ENCODE peak calls at places on chromosomes 7 and 10, in four cellular contexts. One of them, this sample, is unnamed.

GRCh38 chr7:100169147-100169850 is 882 bp upstream of the GAL3ST4 start:
- DNase-seq in HepG2: no peak
- DNase-seq in WTC11: no peak
- DNase-seq in A549: no peak
- DNase-seq in this sample: no peak

GRCh38 chr7:26369519-26370385 is 78.1 kb downstream of the SNX10 start:
- DNase-seq in HepG2: peak; percentile 36
- DNase-seq in WTC11: no peak
- DNase-seq in A549: peak; percentile 31
- DNase-seq in this sample: peak; percentile 64

GRCh38 chr10:124196659-124197058 is 103.3 kb upstream of the CHST15 start:
- DNase-seq in A549: no peak
- DNase-seq in WTC11: no peak
- DNase-seq in HepG2: no peak
- DNase-seq in this sample: no peak

GRCh38 chr7:117715784-117716445 is 157.3 kb downstream of the CTTNBP2 start:
- DNase-seq in WTC11: peak; percentile 31
- DNase-seq in HepG2: peak; percentile 39
- DNase-seq in A549: peak; percentile 61
- DNase-seq in this sample: no peak

GRCh38 chr10:20714518-20714917 is 182.6 kb downstream of the NEBL start:
- DNase-seq in HepG2: no peak
- DNase-seq in A549: no peak
- DNase-seq in WTC11: no peak
- DNase-seq in this sample: no peak

GRCh38 chr10:31071232-31071999 is 39.8 kb upstream of the ZNF438 start:
- DNase-seq in HepG2: no peak
- DNase-seq in A549: no peak
- DNase-seq in WTC11: no peak
- DNase-seq in this sample: no peak

GRCh38 chr10:131852161-131852822 is 48.5 kb upstream of the PPP2R2D start:
- DNase-seq in WTC11: no peak
- DNase-seq in HepG2: no peak
- DNase-seq in A549: no peak
- DNase-seq in this sample: no peak

GRCh38 chr7:23598321-23598720 is 1.1 kb downstream of the CCDC126 start:
- DNase-seq in A549: no peak
- DNase-seq in HepG2: peak; percentile 10
- DNase-seq in WTC11: no peak
- DNase-seq in this sample: no peak

GRCh38 chr10:29472268-29473086 is 162.3 kb downstream of the SVIL start:
- DNase-seq in HepG2: no peak
- DNase-seq in WTC11: no peak
- DNase-seq in A549: no peak
- DNase-seq in this sample: no peak

GRCh38 chr10:24207781-24208611 is 942 bp upstream of the KIAA1217 start:
- DNase-seq in WTC11: no peak
- DNase-seq in HepG2: peak; percentile 94
- DNase-seq in A549: no peak
- DNase-seq in this sample: no peak

GRCh38 chr7:17370901-17371550 is 72.6 kb downstream of the AHR start:
- DNase-seq in WTC11: no peak
- DNase-seq in A549: peak; percentile 24
- DNase-seq in HepG2: no peak
- DNase-seq in this sample: no peak

GRCh38 chr10:26946103-26946907 is 85.5 kb upstream of the ABI1 start:
- DNase-seq in WTC11: no peak
- DNase-seq in HepG2: no peak
- DNase-seq in A549: no peak
- DNase-seq in this sample: no peak

GRCh38 chr7:99831595-99831994 is 3.8 kb downstream of the CYP3A43 start:
- DNase-seq in WTC11: no peak
- DNase-seq in A549: no peak
- DNase-seq in HepG2: peak; percentile 38
- DNase-seq in this sample: peak; percentile 50

GRCh38 chr7:94642838-94643653 is 12.9 kb downstream of the SGCE start:
- DNase-seq in HepG2: peak; percentile 96
- DNase-seq in A549: no peak
- DNase-seq in WTC11: no peak
- DNase-seq in this sample: no peak

GRCh38 chr7:76327610-76328009 is 25.1 kb downstream of the HSPB1 start:
- DNase-seq in WTC11: no peak
- DNase-seq in A549: no peak
- DNase-seq in HepG2: no peak
- DNase-seq in this sample: peak; percentile 51

GRCh38 chr10:131642966-131643365 is 257.8 kb upstream of the PPP2R2D start:
- DNase-seq in HepG2: no peak
- DNase-seq in WTC11: no peak
- DNase-seq in A549: no peak
- DNase-seq in this sample: no peak

GRCh38 chr10:94412439-94412838 is 10.1 kb downstream of the TBC1D12 start:
- DNase-seq in WTC11: no peak
- DNase-seq in HepG2: no peak
- DNase-seq in A549: no peak
- DNase-seq in this sample: no peak

GRCh38 chr10:80671847-80672246 is 134.1 kb downstream of the SH2D4B start:
- DNase-seq in HepG2: no peak
- DNase-seq in WTC11: no peak
- DNase-seq in A549: no peak
- DNase-seq in this sample: no peak

GRCh38 chr7:24824896-24825295 is 67.6 kb upstream of the GSDME start:
- DNase-seq in A549: no peak
- DNase-seq in HepG2: no peak
- DNase-seq in WTC11: no peak
- DNase-seq in this sample: no peak
- TF ChIP-seq NR3C1 in A549: no peak
- TF ChIP-seq NR3C1 in HepG2: no peak
- TF ChIP-seq NR3C1 in WTC11: no peak
- TF ChIP-seq NR3C1 in this sample: no peak

DNA sequence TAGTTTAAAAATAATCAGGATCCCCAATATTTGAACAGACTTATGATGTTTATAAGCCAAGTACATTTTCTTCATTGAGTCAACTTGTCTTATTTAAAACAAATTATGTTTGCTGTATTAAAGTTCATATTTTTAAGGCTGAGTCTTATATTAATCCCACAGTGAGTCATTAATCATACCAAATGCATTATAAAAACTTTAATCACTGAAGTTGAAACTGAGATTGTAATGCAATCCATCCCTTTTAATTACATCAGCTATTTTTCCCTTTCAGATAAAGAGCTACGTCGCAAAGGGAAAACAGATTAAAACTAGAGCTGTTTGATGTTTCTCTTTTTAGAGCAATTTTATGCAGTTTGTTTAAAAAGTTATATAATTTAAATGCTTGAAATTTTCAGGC is 182.9 kb downstream of the ARID5B start:
- DNase-seq in HepG2: no peak
- DNase-seq in WTC11: no peak
- DNase-seq in A549: no peak
- DNase-seq in this sample: no peak
- TF ChIP-seq NR3C1 in HepG2: no peak
- TF ChIP-seq NR3C1 in WTC11: no peak
- TF ChIP-seq NR3C1 in A549: no peak
- TF ChIP-seq NR3C1 in this sample: no peak

DNA sequence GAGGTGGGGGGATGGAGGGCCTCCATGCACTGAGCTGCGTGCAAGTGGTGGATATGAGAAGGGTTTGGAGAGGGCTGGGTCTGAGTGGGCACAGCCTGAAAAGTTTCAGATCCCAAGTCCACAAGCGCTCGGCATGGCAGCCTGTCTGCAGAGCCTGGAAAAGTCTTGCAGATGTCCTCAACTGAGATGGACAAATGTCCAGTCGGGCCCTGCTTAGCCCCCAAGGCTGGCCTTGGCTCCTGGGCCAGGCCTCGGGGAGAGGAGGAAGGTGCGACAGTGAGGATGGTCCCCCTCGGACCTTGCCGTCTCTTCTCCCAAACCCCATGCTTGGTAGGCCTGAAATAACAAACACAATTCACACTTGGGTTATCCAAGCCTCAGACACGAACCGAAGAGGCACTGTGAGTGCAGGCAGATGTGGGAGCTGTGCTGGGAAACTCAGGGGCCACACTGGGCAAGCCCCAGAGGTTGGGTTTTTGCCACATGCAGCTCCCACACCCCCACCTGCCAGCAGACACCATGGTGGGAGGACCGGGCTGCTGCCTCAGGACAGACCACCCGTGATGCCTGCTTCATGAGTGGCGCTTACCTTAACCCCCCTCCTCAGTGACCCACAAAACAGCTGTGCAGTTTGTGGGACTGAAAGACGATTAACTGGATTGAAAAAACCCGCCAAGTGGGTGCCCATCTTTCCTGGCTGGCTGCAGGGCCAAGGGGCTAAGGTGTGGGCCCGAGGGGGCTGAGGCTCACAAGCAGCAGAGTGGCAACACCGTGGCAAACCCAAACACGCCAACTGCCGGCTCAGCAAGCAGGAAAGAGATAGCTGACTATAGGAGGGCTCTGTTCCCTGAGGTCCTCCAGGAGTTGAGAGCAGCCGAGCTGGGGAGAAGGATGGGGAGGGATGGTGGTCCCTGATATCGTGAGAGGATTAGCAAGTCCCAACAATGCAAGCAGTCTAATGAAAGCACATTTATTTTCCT is 156.8 kb downstream of the RNF216 start:
- DNase-seq in WTC11: no peak
- DNase-seq in A549: no peak
- DNase-seq in HepG2: no peak
- DNase-seq in this sample: no peak
- TF ChIP-seq NR3C1 in WTC11: no peak
- TF ChIP-seq NR3C1 in A549: no peak
- TF ChIP-seq NR3C1 in HepG2: no peak
- TF ChIP-seq NR3C1 in this sample: no peak

DNA sequence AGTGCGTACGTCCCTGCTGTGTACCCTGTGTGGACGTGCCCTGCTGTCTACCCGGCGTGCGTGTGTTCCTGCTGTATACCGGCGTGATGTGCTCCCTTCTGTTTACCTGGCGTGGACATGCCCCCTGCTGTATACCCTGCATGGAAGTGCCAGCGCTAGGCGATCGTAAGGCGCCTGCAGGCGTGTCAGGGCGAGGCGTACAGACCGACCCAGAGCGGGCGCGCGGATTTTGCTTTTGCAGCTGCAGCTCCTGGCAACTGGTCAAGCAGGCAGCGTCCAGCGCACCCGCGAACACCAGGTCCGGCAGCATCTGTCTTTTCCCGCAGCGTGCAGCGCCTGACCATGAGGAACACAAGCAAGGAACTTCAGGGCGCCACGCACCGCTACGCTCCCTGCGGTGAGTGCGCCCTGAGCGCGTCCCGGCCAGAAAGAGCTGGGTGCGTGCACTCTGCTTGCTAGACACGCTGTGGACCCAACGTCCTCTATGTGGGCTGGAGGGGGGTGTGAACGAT is 680 bp downstream of the C7orf57 start:
- DNase-seq in HepG2: no peak
- DNase-seq in WTC11: peak; percentile 33
- DNase-seq in A549: no peak
- DNase-seq in this sample: no peak
- TF ChIP-seq NR3C1 in HepG2: no peak
- TF ChIP-seq NR3C1 in WTC11: no peak
- TF ChIP-seq NR3C1 in A549: no peak
- TF ChIP-seq NR3C1 in this sample: no peak

GRCh38 chr10:60898372-60898771 is 45.6 kb downstream of the RHOBTB1 start:
- DNase-seq in WTC11: no peak
- DNase-seq in HepG2: no peak
- DNase-seq in A549: no peak
- DNase-seq in this sample: no peak

GRCh38 chr10:60896715-60897114 is 47.3 kb downstream of the RHOBTB1 start:
- DNase-seq in WTC11: no peak
- DNase-seq in HepG2: no peak
- DNase-seq in A549: no peak
- DNase-seq in this sample: no peak

GRCh38 chr10:60894816-60895215 is 49.2 kb downstream of the RHOBTB1 start:
- DNase-seq in A549: no peak
- DNase-seq in WTC11: no peak
- DNase-seq in HepG2: peak; percentile 59
- DNase-seq in this sample: no peak

GRCh38 chr10:60893231-60893630 is 50.8 kb downstream of the RHOBTB1 start:
- DNase-seq in WTC11: no peak
- DNase-seq in HepG2: peak; percentile 24
- DNase-seq in A549: no peak
- DNase-seq in this sample: no peak

GRCh38 chr10:60896033-60896432 is 48.0 kb downstream of the RHOBTB1 start:
- DNase-seq in HepG2: no peak
- DNase-seq in WTC11: no peak
- DNase-seq in A549: no peak
- DNase-seq in this sample: no peak
- TF ChIP-seq NR3C1 in HepG2: no peak
- TF ChIP-seq NR3C1 in WTC11: no peak
- TF ChIP-seq NR3C1 in A549: no peak
- TF ChIP-seq NR3C1 in this sample: no peak

GRCh38 chr10:13784067-13784466 is 197.3 kb downstream of the PRPF18 start:
- DNase-seq in A549: no peak
- DNase-seq in WTC11: no peak
- DNase-seq in HepG2: no peak
- DNase-seq in this sample: no peak
- TF ChIP-seq NR3C1 in A549: no peak
- TF ChIP-seq NR3C1 in WTC11: no peak
- TF ChIP-seq NR3C1 in HepG2: no peak
- TF ChIP-seq NR3C1 in this sample: no peak

This sample was measured in K562.